ENCODE peak calls at places on chromosomes 2 and 18, in ten cellular contexts. M is HL-60; N is astrocyte of the spinal cord; V is hippocampal formation; J is effector memory CD4-positive, alpha-beta T cell; T is stimulated activated CD8-positive, alpha-beta memory T cell treated with anti-CD3 and anti-CD28 coated beads, Interleukin-15, amount 100 ng/mL, for 24 hours; L is activated effector memory CD4-positive, alpha-beta T cell treated with Interleukin-2 at 50 U/mL for 16 hours; D is breast epithelium; B is NCI-H1092; U is EH. X is an unnamed sample.

GRCh38 chr2:191811807-191812602 is 34.9 kb downstream of the CAVIN2 start:
- DNase-seq in M (no peak), N (peak; percentile 80), V (peak; percentile 81), J (no peak), T (no peak), L (no peak), D (peak; percentile 56), B (peak; percentile 24), U (peak; percentile 69), X (peak; percentile 74)

GRCh38 chr18:69580107-69580506 is 179.4 kb downstream of the DOK6 start:
- DNase-seq in M (no peak), N (no peak), V (peak; percentile 24), J (no peak), T (no peak), L (no peak), D (no peak), B (no peak), U (no peak), X (no peak)

GRCh38 chr18:58043452-58044369 is at the start of gene NEDD4L:
- DNase-seq in M (peak; percentile 43), N (peak; percentile 89), V (peak; percentile 76), J (peak; percentile 32), T (peak; percentile 43), L (peak; percentile 54), D (peak; percentile 85), B (peak; percentile 80), U (peak; percentile 76), X (peak; percentile 87)

GRCh38 chr2:24080721-24081120 is 3.9 kb downstream of the TP53I3 start:
- DNase-seq in M (no peak), N (no peak), V (no peak), J (no peak), T (no peak), L (no peak), D (no peak), B (peak; percentile 10), U (no peak), X (no peak)

GRCh38 chr2:168964251-168964807 is 63.2 kb downstream of the G6PC2 start:
- DNase-seq in M (no peak), N (peak; percentile 21), V (no peak), J (no peak), T (no peak), L (no peak), D (peak; percentile 70), B (no peak), U (no peak), X (no peak)

GRCh38 chr2:198127627-198128026 is 323.2 kb downstream of the PLCL1 start:
- DNase-seq in M (peak; percentile 18), N (peak; percentile 71), V (peak; percentile 27), J (peak; percentile 1), T (no peak), L (no peak), D (no peak), B (peak; percentile 34), U (peak; percentile 60), X (peak; percentile 44)

GRCh38 chr18:45019469-45019868 is 338.8 kb downstream of the SETBP1 start:
- DNase-seq in M (no peak), N (no peak), V (no peak), J (no peak), T (no peak), L (no peak), D (no peak), B (no peak), U (no peak), X (no peak)

GRCh38 chr2:10475221-10475722 is 27.1 kb upstream of the ODC1 start:
- DNase-seq in M (no peak), N (no peak), V (no peak), J (no peak), T (no peak), L (no peak), D (peak; percentile 44), B (no peak), U (no peak), X (no peak)

GRCh38 chr2:10245661-10246060 is 57.0 kb upstream of the HPCAL1 start:
- DNase-seq in M (no peak), N (no peak), V (no peak), J (no peak), T (no peak), L (no peak), D (no peak), B (no peak), U (no peak), X (no peak)

GRCh38 chr2:128607981-128608506 is 289.4 kb upstream of the HS6ST1 start:
- DNase-seq in M (no peak), N (no peak), V (no peak), J (no peak), T (no peak), L (no peak), D (peak; percentile 51), B (no peak), U (peak; percentile 32), X (no peak)

GRCh38 chr2:29201979-29202378 is 86.8 kb downstream of the CLIP4 start:
- DNase-seq in M (no peak), N (no peak), V (no peak), J (no peak), T (no peak), L (no peak), D (no peak), B (no peak), U (no peak), X (no peak)

GRCh38 chr2:128302011-128302743 is 16.5 kb downstream of the HS6ST1 start:
- DNase-seq in M (no peak), N (no peak), V (no peak), J (no peak), T (no peak), L (no peak), D (no peak), B (no peak), U (no peak), X (no peak)

GRCh38 chr2:8513601-8514273 is 168.1 kb upstream of the ID2 start:
- DNase-seq in M (no peak), N (no peak), V (no peak), J (no peak), T (no peak), L (no peak), D (no peak), B (no peak), U (no peak), X (no peak)

GRCh38 chr2:20071397-20072383 is 20.3 kb upstream of the LAPTM4A start:
- DNase-seq in M (no peak), N (peak; percentile 89), V (no peak), J (no peak), T (no peak), L (no peak), D (no peak), B (peak; percentile 29), U (peak; percentile 99), X (no peak)

GRCh38 chr2:46848446-46848845 is 67.2 kb downstream of the MCFD2 start:
- DNase-seq in M (no peak), N (peak; percentile 54), V (no peak), J (no peak), T (no peak), L (no peak), D (no peak), B (no peak), U (no peak), X (no peak)

GRCh38 chr18:57438669-57439616 is 3.8 kb downstream of the ONECUT2 start:
- DNase-seq in M (no peak), N (no peak), V (no peak), J (no peak), T (no peak), L (no peak), D (no peak), B (peak; percentile 30), U (no peak), X (peak; percentile 45)

GRCh38 chr2:105593221-105593967 is 151.3 kb upstream of the NCK2 start:
- DNase-seq in M (no peak), N (no peak), V (no peak), J (no peak), T (no peak), L (no peak), D (no peak), B (no peak), U (no peak), X (no peak)

GRCh38 chr2:59585657-59586056 is 967.8 kb downstream of the BCL11A start:
- DNase-seq in M (no peak), N (no peak), V (no peak), J (no peak), T (no peak), L (no peak), D (no peak), B (peak; percentile 5), U (no peak), X (no peak)

GRCh38 chr18:9520666-9521065 is 45.4 kb downstream of the RALBP1 start:
- DNase-seq in M (no peak), N (no peak), V (no peak), J (no peak), T (no peak), L (no peak), D (no peak), B (no peak), U (no peak), X (no peak)

GRCh38 chr2:42914860-42915259 is 122.5 kb upstream of the HAAO start:
- DNase-seq in M (no peak), N (no peak), V (no peak), J (no peak), T (no peak), L (no peak), D (no peak), B (no peak), U (no peak), X (no peak)

GRCh38 chr2:211982162-211982561 is 556.4 kb downstream of the ERBB4 start:
- DNase-seq in M (no peak), N (peak; percentile 10), V (no peak), J (no peak), T (no peak), L (no peak), D (no peak), B (no peak), U (no peak), X (no peak)

GRCh38 chr18:28995319-28995718 is 818.4 kb upstream of the CDH2 start:
- DNase-seq in M (no peak), N (no peak), V (no peak), J (no peak), T (no peak), L (no peak), D (no peak), B (peak; percentile 2), U (no peak), X (peak; percentile 41)

X was measured in COR-L47.